ENCODE peak calls at places on chromosomes 3 and 15, in nine cellular contexts. T, L, D, K, G, V, P, E and Y are unnamed samples.
A peak's percentile ranks its signal among the peaks of the same experiment; 100 is the strongest.

GRCh38 chr3:73026111-73026510 is 29.5 kb downstream of the PPP4R2 start:
- DNase-seq in E (no peak), T (no peak), P (no peak), L (no peak), G (no peak), V (no peak), D (no peak), K (no peak), Y (no peak)

GRCh38 chr3:46851364-46852328 is 11.6 kb downstream of the MYL3 start:
- DNase-seq in G (no peak), T (no peak), V (no peak), P (no peak), E (no peak), K (no peak), D (no peak), L (no peak), Y (no peak)

GRCh38 chr3:12556243-12556722 is 604 bp upstream of the MKRN2 start:
- DNase-seq in T (no peak), V (peak; percentile 1), G (no peak), E (no peak), P (no peak), L (no peak), K (no peak), D (no peak), Y (no peak)

GRCh38 chr3:187613557-187613956 is 56.6 kb downstream of the SST start:
- DNase-seq in G (no peak), D (no peak), K (no peak), P (no peak), E (no peak), L (no peak), T (no peak), V (no peak), Y (no peak)

GRCh38 chr3:134885877-134886621 is 91.0 kb downstream of the EPHB1 start:
- DNase-seq in P (no peak), V (no peak), G (no peak), T (no peak), L (no peak), E (no peak), D (no peak), K (no peak), Y (no peak)

GRCh38 chr3:39275963-39276593 is 3.8 kb downstream of the CX3CR1 start:
- DNase-seq in D (no peak), K (no peak), E (no peak), L (no peak), P (no peak), V (no peak), T (no peak), G (no peak), Y (no peak)

GRCh38 chr3:128553560-128553959 is 60.6 kb upstream of the GATA2 start:
- DNase-seq in E (no peak), T (no peak), P (no peak), K (no peak), L (no peak), G (no peak), D (no peak), V (no peak), Y (no peak)

GRCh38 chr3:71944482-71944881 is 159.5 kb upstream of the PROK2 start:
- DNase-seq in V (no peak), E (no peak), P (no peak), T (no peak), L (no peak), K (no peak), G (no peak), D (no peak), Y (no peak)

GRCh38 chr15:64637412-64637811 is 138.0 kb downstream of the RBPMS2 start:
- DNase-seq in D (no peak), P (no peak), T (no peak), V (no peak), K (no peak), G (no peak), E (no peak), L (no peak), Y (no peak)